ENCODE peak calls at places on chromosome 6, in seven cellular contexts. One of them, this sample, is unnamed.

GRCh38 chr6:99813565-99813964 is 180.5 kb downstream of the MCHR2 start:
- DNase-seq in GM10248: no peak
- DNase-seq in ACHN: no peak
- DNase-seq in stimulated activated naive CD8-positive, alpha-beta T cell treated with anti-CD3 and anti-CD28 coated beads, Interleukin-15, Interleukin-2, amounts not matched to agents 100 U/mL and 50 U/mL, for 24 hours: no peak
- DNase-seq in NCI-H1105: no peak
- DNase-seq in GM23248: no peak
- DNase-seq in glutamatergic neuron: no peak
- DNase-seq in this sample: no peak

GRCh38 chr6:154478691-154479090 is 31.8 kb downstream of the CNKSR3 start:
- DNase-seq in GM23248: peak
- DNase-seq in NCI-H1105: no peak
- DNase-seq in ACHN: no peak
- DNase-seq in GM10248: no peak
- DNase-seq in stimulated activated naive CD8-positive, alpha-beta T cell treated with anti-CD3 and anti-CD28 coated beads, Interleukin-15, Interleukin-2, amounts not matched to agents 100 U/mL and 50 U/mL, for 24 hours: no peak
- DNase-seq in glutamatergic neuron: no peak
- DNase-seq in this sample: no peak

GRCh38 chr6:149217466-149217888 is 100.0 kb upstream of the TAB2 start:
- DNase-seq in GM23248: no peak
- DNase-seq in stimulated activated naive CD8-positive, alpha-beta T cell treated with anti-CD3 and anti-CD28 coated beads, Interleukin-15, Interleukin-2, amounts not matched to agents 100 U/mL and 50 U/mL, for 24 hours: no peak
- DNase-seq in ACHN: no peak
- DNase-seq in NCI-H1105: no peak
- DNase-seq in GM10248: no peak
- DNase-seq in glutamatergic neuron: no peak
- DNase-seq in this sample: no peak

GRCh38 chr6:16239090-16239797 is 857 bp downstream of the GMPR start:
- DNase-seq in GM10248: no peak
- DNase-seq in glutamatergic neuron: peak
- DNase-seq in GM23248: peak
- DNase-seq in stimulated activated naive CD8-positive, alpha-beta T cell treated with anti-CD3 and anti-CD28 coated beads, Interleukin-15, Interleukin-2, amounts not matched to agents 100 U/mL and 50 U/mL, for 24 hours: peak
- DNase-seq in NCI-H1105: no peak
- DNase-seq in ACHN: peak
- DNase-seq in this sample: peak

GRCh38 chr6:166567107-166567506 is 19.4 kb downstream of the RAMACL start:
- DNase-seq in GM23248: peak
- DNase-seq in NCI-H1105: no peak
- DNase-seq in ACHN: peak
- DNase-seq in glutamatergic neuron: no peak
- DNase-seq in GM10248: no peak
- DNase-seq in stimulated activated naive CD8-positive, alpha-beta T cell treated with anti-CD3 and anti-CD28 coated beads, Interleukin-15, Interleukin-2, amounts not matched to agents 100 U/mL and 50 U/mL, for 24 hours: no peak
- DNase-seq in this sample: peak

GRCh38 chr6:44021628-44022295 is 105.5 kb downstream of the MRPL14 start:
- DNase-seq in glutamatergic neuron: no peak
- DNase-seq in ACHN: no peak
- DNase-seq in stimulated activated naive CD8-positive, alpha-beta T cell treated with anti-CD3 and anti-CD28 coated beads, Interleukin-15, Interleukin-2, amounts not matched to agents 100 U/mL and 50 U/mL, for 24 hours: no peak
- DNase-seq in GM23248: no peak
- DNase-seq in GM10248: no peak
- DNase-seq in NCI-H1105: no peak
- DNase-seq in this sample: no peak

GRCh38 chr6:121823437-121823851 is 388.0 kb downstream of the GJA1 start:
- DNase-seq in stimulated activated naive CD8-positive, alpha-beta T cell treated with anti-CD3 and anti-CD28 coated beads, Interleukin-15, Interleukin-2, amounts not matched to agents 100 U/mL and 50 U/mL, for 24 hours: no peak
- DNase-seq in GM10248: no peak
- DNase-seq in glutamatergic neuron: no peak
- DNase-seq in GM23248: peak
- DNase-seq in NCI-H1105: no peak
- DNase-seq in ACHN: peak
- DNase-seq in this sample: peak

GRCh38 chr6:40931927-40932326 is 107.1 kb downstream of the UNC5CL start:
- DNase-seq in glutamatergic neuron: no peak
- DNase-seq in GM10248: no peak
- DNase-seq in GM23248: peak
- DNase-seq in ACHN: no peak
- DNase-seq in stimulated activated naive CD8-positive, alpha-beta T cell treated with anti-CD3 and anti-CD28 coated beads, Interleukin-15, Interleukin-2, amounts not matched to agents 100 U/mL and 50 U/mL, for 24 hours: no peak
- DNase-seq in NCI-H1105: no peak
- DNase-seq in this sample: peak

GRCh38 chr6:51049288-51049982 is 230.8 kb downstream of the TFAP2B start:
- DNase-seq in ACHN: no peak
- DNase-seq in NCI-H1105: peak
- DNase-seq in glutamatergic neuron: no peak
- DNase-seq in GM10248: no peak
- DNase-seq in GM23248: no peak
- DNase-seq in stimulated activated naive CD8-positive, alpha-beta T cell treated with anti-CD3 and anti-CD28 coated beads, Interleukin-15, Interleukin-2, amounts not matched to agents 100 U/mL and 50 U/mL, for 24 hours: no peak
- DNase-seq in this sample: no peak

GRCh38 chr6:34912715-34913464 is 23.8 kb downstream of the ANKS1A start:
- DNase-seq in GM10248: peak
- DNase-seq in GM23248: peak
- DNase-seq in stimulated activated naive CD8-positive, alpha-beta T cell treated with anti-CD3 and anti-CD28 coated beads, Interleukin-15, Interleukin-2, amounts not matched to agents 100 U/mL and 50 U/mL, for 24 hours: peak
- DNase-seq in NCI-H1105: no peak
- DNase-seq in glutamatergic neuron: no peak
- DNase-seq in ACHN: peak
- DNase-seq in this sample: peak

This sample was measured in A172.